ENCODE peak calls at places on chromosomes 2 and 18, in ten cellular contexts. B is B cell, M is GM06990, P is GM12878, G is cardiac fibroblast, J is AG04450, L is cardiac muscle cell, T is fibroblast of the aortic adventitia, C is GM13977, Z is nephron progenitor cell. S is an unnamed sample.

GRCh38 chr2:73983322-73984202 is 1.1 kb upstream of the TET3 start:
- DNase-seq in B (peak; percentile 43), M (peak; percentile 51), P (no peak), G (no peak), J (no peak), L (peak; percentile 61), T (no peak), C (peak; percentile 52), Z (peak; percentile 31), S (no peak)

GRCh38 chr2:60867007-60867406 is 14.4 kb upstream of the REL start:
- DNase-seq in B (no peak), M (no peak), P (no peak), G (no peak), J (no peak), L (no peak), T (no peak), C (no peak), Z (no peak), S (no peak)

GRCh38 chr18:36372902-36373301 is 75.4 kb downstream of the FHOD3 start:
- DNase-seq in B (no peak), M (no peak), P (no peak), G (peak; percentile 85), J (peak; percentile 50), L (no peak), T (peak; percentile 90), C (no peak), Z (no peak), S (no peak)

GRCh38 chr2:144111443-144111842 is 408.5 kb downstream of the ZEB2 start:
- DNase-seq in B (no peak), M (no peak), P (no peak), G (peak; percentile 67), J (no peak), L (no peak), T (peak; percentile 88), C (no peak), Z (no peak), S (no peak)

GRCh38 chr2:232888099-232888836 is 18.2 kb downstream of the SNORC start:
- DNase-seq in B (no peak), M (no peak), P (no peak), G (no peak), J (no peak), L (no peak), T (no peak), C (no peak), Z (no peak), S (no peak)

GRCh38 chr18:27599202-27599829 is 414.2 kb upstream of the CHST9 start:
- DNase-seq in B (peak; percentile 11), M (no peak), P (no peak), G (peak; percentile 56), J (no peak), L (peak; percentile 72), T (peak; percentile 49), C (peak; percentile 19), Z (peak; percentile 69), S (no peak)

GRCh38 chr18:79608535-79608934 is 71.1 kb upstream of the CTDP1 start:
- DNase-seq in B (no peak), M (no peak), P (no peak), G (no peak), J (no peak), L (no peak), T (no peak), C (no peak), Z (no peak), S (no peak)

GRCh38 chr2:173347305-173348168 is 7.1 kb upstream of the CDCA7 start:
- DNase-seq in B (no peak), M (peak; percentile 58), P (peak; percentile 48), G (no peak), J (no peak), L (no peak), T (no peak), C (no peak), Z (no peak), S (no peak)

GRCh38 chr2:139296672-139297209 is 516.6 kb upstream of the NXPH2 start:
- DNase-seq in B (no peak), M (no peak), P (no peak), G (no peak), J (no peak), L (no peak), T (no peak), C (no peak), Z (no peak), S (no peak)

GRCh38 chr2:14256890-14257289 is 375.6 kb upstream of the LRATD1 start:
- DNase-seq in B (no peak), M (no peak), P (no peak), G (no peak), J (no peak), L (no peak), T (peak; percentile 25), C (no peak), Z (no peak), S (no peak)

GRCh38 chr2:218516614-218517013 is 51.5 kb downstream of the USP37 start:
- DNase-seq in B (peak; percentile 28), M (no peak), P (no peak), G (peak; percentile 9), J (no peak), L (no peak), T (peak; percentile 9), C (no peak), Z (no peak), S (no peak)

GRCh38 chr2:43905388-43905803 is 66.6 kb downstream of the ABCG8 start:
- DNase-seq in B (no peak), M (no peak), P (peak; percentile 23), G (no peak), J (no peak), L (no peak), T (peak; percentile 6), C (peak; percentile 33), Z (no peak), S (no peak)

GRCh38 chr2:85828725-85829124 is 60.1 kb downstream of the ST3GAL5 start:
- DNase-seq in B (no peak), M (no peak), P (no peak), G (no peak), J (no peak), L (no peak), T (peak; percentile 58), C (no peak), Z (no peak), S (no peak)

GRCh38 chr18:26073742-26074141 is 16.7 kb downstream of the SS18 start:
- DNase-seq in B (no peak), M (no peak), P (no peak), G (peak; percentile 39), J (no peak), L (no peak), T (peak; percentile 17), C (no peak), Z (no peak), S (no peak)

GRCh38 chr18:77110400-77110799 is 22.2 kb downstream of the MBP start:
- DNase-seq in B (no peak), M (no peak), P (no peak), G (no peak), J (no peak), L (no peak), T (no peak), C (no peak), Z (no peak), S (no peak)

GRCh38 chr2:7083580-7084509 is 166.6 kb downstream of the RNF144A start:
- DNase-seq in B (peak; percentile 19), M (peak; percentile 36), P (no peak), G (peak; percentile 55), J (no peak), L (peak; percentile 12), T (peak; percentile 37), C (no peak), Z (no peak), S (no peak)

GRCh38 chr2:28193552-28194383 is 198.9 kb upstream of the FOSL2 start:
- DNase-seq in B (no peak), M (no peak), P (no peak), G (no peak), J (no peak), L (no peak), T (no peak), C (no peak), Z (no peak), S (no peak)

GRCh38 chr2:141137121-141137693 is 993.6 kb downstream of the LRP1B start:
- DNase-seq in B (no peak), M (no peak), P (no peak), G (peak; percentile 0), J (no peak), L (peak; percentile 24), T (no peak), C (no peak), Z (no peak), S (no peak)

DNA sequence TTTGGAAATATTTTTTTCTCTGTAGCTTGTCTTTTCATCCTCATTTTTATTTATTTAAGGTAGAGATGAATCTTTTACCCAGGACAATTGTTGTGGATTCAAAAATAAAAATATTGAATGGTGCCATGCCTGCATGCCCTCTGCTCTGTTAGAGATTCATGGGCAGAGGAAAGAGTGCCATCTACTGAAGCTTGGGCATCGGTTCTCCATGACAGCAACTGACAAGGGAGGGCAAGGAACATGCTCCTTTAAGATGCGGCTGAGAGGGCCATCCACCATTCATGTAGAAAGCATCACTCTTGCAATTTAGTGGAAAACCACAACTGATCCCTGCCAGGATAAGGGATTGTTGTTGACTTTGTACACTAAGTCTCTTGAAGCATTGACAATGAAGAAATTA is 79.9 kb downstream of the PARD3B start:
- DNase-seq in B (no peak), M (no peak), P (no peak), G (peak; percentile 6), J (no peak), L (no peak), T (peak; percentile 14), C (no peak), Z (no peak), S (no peak)
- TF ChIP-seq CTCF in B (no peak), M (peak; percentile 4), P (no peak), G (no peak), J (no peak), L (no peak), T (no peak), C (no peak), Z (no peak), S (peak; percentile 35)

DNA sequence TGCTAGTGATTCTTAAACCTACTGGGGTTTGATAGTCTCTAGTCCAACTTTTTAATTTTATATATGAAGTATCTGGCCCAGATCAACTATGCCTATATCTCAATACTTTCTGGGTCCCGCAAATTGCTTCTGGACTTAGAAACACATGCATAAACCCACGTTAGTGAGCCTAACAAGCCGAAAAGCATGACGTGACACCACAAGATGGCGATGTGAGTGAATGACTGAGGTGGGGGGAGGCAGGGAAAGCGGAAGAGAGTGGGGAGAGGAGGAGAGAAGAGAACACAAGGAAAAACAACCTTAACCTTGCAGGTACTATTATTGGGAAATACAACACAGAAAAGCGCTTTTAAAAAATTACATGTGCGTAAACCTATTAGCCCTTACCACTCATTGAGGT is 13.8 kb downstream of the PDIA6 start:
- DNase-seq in B (no peak), M (no peak), P (no peak), G (no peak), J (no peak), L (no peak), T (no peak), C (no peak), Z (no peak), S (no peak)
- TF ChIP-seq CTCF in B (no peak), M (peak; percentile 4), P (no peak), G (no peak), J (no peak), L (no peak), T (no peak), C (peak; percentile 23), Z (no peak), S (peak; percentile 14)

GRCh38 chr18:35143615-35144596 is 96.9 kb upstream of the ZNF397 start:
- DNase-seq in B (peak; percentile 48), M (no peak), P (no peak), G (peak; percentile 72), J (peak; percentile 21), L (peak; percentile 74), T (peak; percentile 74), C (peak; percentile 49), Z (peak; percentile 27), S (peak; percentile 47)
- TF ChIP-seq CTCF in B (peak; percentile 55), M (peak; percentile 57), P (peak; percentile 77), G (peak; percentile 80), J (peak; percentile 90), L (peak; percentile 78), T (peak; percentile 88), C (peak; percentile 65), Z (peak; percentile 61), S (peak; percentile 81)

GRCh38 chr18:50454379-50455005 is 79.6 kb downstream of the SKA1 start:
- DNase-seq in B (no peak), M (no peak), P (no peak), G (no peak), J (no peak), L (no peak), T (no peak), C (no peak), Z (no peak), S (no peak)
- TF ChIP-seq CTCF in B (no peak), M (no peak), P (no peak), G (no peak), J (no peak), L (no peak), T (no peak), C (no peak), Z (no peak), S (peak; percentile 16)

S was measured in D721Med.